ENCODE peak calls at places on chromosome 19, in six cellular contexts. R is posterior cingulate gyrus, K is nephron progenitor cell, B is epithelial cell of prostate, Q is NCI-H1417, J is fibroblast of pulmonary artery. O is an unnamed sample.

GRCh38 chr19:27393591-27393990 is 1819.4 kb downstream of the UQCRFS1 start:
- DNase-seq in K (no peak), R (no peak), B (no peak), J (no peak), Q (no peak), O (no peak)

GRCh38 chr19:46574533-46574932 is 26.6 kb upstream of the CALM3 start:
- DNase-seq in J (no peak), R (no peak), Q (no peak), K (no peak), B (no peak), O (no peak)

GRCh38 chr19:5913739-5914357 is at the start of gene CAPS:
- DNase-seq in Q (no peak), B (peak), J (peak), R (no peak), K (no peak), O (peak)

GRCh38 chr19:23283925-23284324 is 33.7 kb upstream of the ZNF724 start:
- DNase-seq in R (peak), K (peak), B (no peak), Q (peak), J (peak), O (peak)

GRCh38 chr19:35395762-35396199 is 24.9 kb downstream of the GPR42 start:
- DNase-seq in B (no peak), R (no peak), K (no peak), Q (peak), J (no peak), O (no peak)

GRCh38 chr19:9917322-9917721 is 19.0 kb downstream of the OLFM2 start:
- DNase-seq in Q (peak), R (no peak), B (no peak), J (peak), K (peak), O (peak)

GRCh38 chr19:3073159-3073563 is 10.9 kb upstream of the TLE5 start:
- DNase-seq in B (no peak), J (peak), R (no peak), K (no peak), Q (peak), O (peak)

GRCh38 chr19:5624154-5624663 is 1.3 kb downstream of the SAFB start:
- DNase-seq in J (peak), R (peak), K (peak), B (no peak), Q (peak), O (peak)

GRCh38 chr19:29878973-29879654 is 62.9 kb upstream of the URI1 start:
- DNase-seq in Q (peak), R (no peak), B (no peak), K (no peak), J (peak), O (peak)

GRCh38 chr19:46180701-46181385 is 32.8 kb downstream of the IGFL2 start:
- DNase-seq in K (no peak), J (no peak), B (peak), Q (no peak), R (no peak), O (no peak)

GRCh38 chr19:3821857-3822364 is 35.7 kb upstream of the MATK start:
- DNase-seq in B (no peak), K (peak), R (peak), J (peak), Q (peak), O (peak)

GRCh38 chr19:16504271-16504670 is 8.1 kb downstream of the C19orf44 start:
- DNase-seq in J (no peak), Q (no peak), K (no peak), R (no peak), B (no peak), O (no peak)

GRCh38 chr19:55454787-55455243 is 6.6 kb downstream of the ISOC2 start:
- DNase-seq in R (peak), B (no peak), Q (peak), J (peak), K (peak), O (no peak)

GRCh38 chr19:5031231-5032100 is 62.6 kb downstream of the KDM4B start:
- DNase-seq in J (peak), R (peak), B (no peak), K (peak), Q (peak), O (peak)

GRCh38 chr19:21593934-21594844 is 88.8 kb downstream of the ZNF429 start:
- DNase-seq in R (no peak), J (no peak), Q (no peak), B (no peak), K (no peak), O (no peak)

GRCh38 chr19:12789098-12789903 is 2.0 kb upstream of the JUNB start:
- DNase-seq in K (no peak), R (no peak), Q (peak), J (peak), B (no peak), O (no peak)

GRCh38 chr19:38617283-38617763 is 430 bp downstream of the MAP4K1 start:
- DNase-seq in R (no peak), J (no peak), K (no peak), Q (no peak), B (no peak), O (no peak)

GRCh38 chr19:43780706-43781525 is at the start of gene KCNN4:
- DNase-seq in B (peak), J (peak), R (no peak), Q (no peak), K (no peak), O (no peak)

GRCh38 chr19:46296722-46297431 is at the start of gene HIF3A:
- DNase-seq in R (peak), K (peak), B (no peak), Q (peak), J (peak), O (peak)

GRCh38 chr19:29001006-29001921 is 211.7 kb downstream of the UQCRFS1 start:
- DNase-seq in K (no peak), B (no peak), J (peak), Q (no peak), R (no peak), O (no peak)

GRCh38 chr19:11464333-11465265 is 16.2 kb downstream of the ELAVL3 start:
- DNase-seq in R (no peak), Q (peak), B (no peak), K (no peak), J (no peak), O (no peak)

GRCh38 chr19:13029893-13030292 is 34.6 kb downstream of the NFIX start:
- DNase-seq in J (no peak), B (no peak), Q (no peak), R (peak), K (no peak), O (no peak)

GRCh38 chr19:3360494-3361383 is 5.6 kb upstream of the NFIC start:
- DNase-seq in Q (peak), K (peak), B (no peak), R (peak), J (no peak), O (no peak)

GRCh38 chr19:3316659-3317207 is 49.6 kb upstream of the NFIC start:
- DNase-seq in J (no peak), K (no peak), R (no peak), B (no peak), Q (no peak), O (no peak)

GRCh38 chr19:32719611-32720059 is at the start of gene TDRD12:
- DNase-seq in R (no peak), Q (no peak), J (no peak), K (no peak), B (no peak), O (peak)

GRCh38 chr19:17079710-17080440 is 4.3 kb downstream of the MYO9B start:
- DNase-seq in B (peak), R (peak), K (no peak), J (peak), Q (no peak), O (no peak)

GRCh38 chr19:29551774-29552173 is 26.0 kb downstream of the VSTM2B start:
- DNase-seq in K (no peak), B (no peak), J (no peak), Q (no peak), R (no peak), O (no peak)

GRCh38 chr19:45076851-45077730 is 813 bp upstream of the ZNF296 start:
- DNase-seq in R (no peak), B (no peak), J (no peak), Q (no peak), K (no peak), O (no peak)

GRCh38 chr19:50554212-50554611 is 14.0 kb downstream of the LRRC4B start:
- DNase-seq in J (no peak), K (no peak), B (no peak), Q (no peak), R (no peak), O (no peak)

GRCh38 chr19:28171983-28172382 is 1041.0 kb downstream of the UQCRFS1 start:
- DNase-seq in Q (no peak), K (no peak), J (no peak), R (no peak), B (no peak), O (no peak)

GRCh38 chr19:18674616-18675015 is 8.9 kb upstream of the CRTC1 start:
- DNase-seq in R (peak), B (no peak), Q (no peak), K (no peak), J (no peak), O (no peak)

GRCh38 chr19:15532779-15533521 is 24.6 kb downstream of the CYP4F22 start:
- DNase-seq in J (peak), K (no peak), R (no peak), B (no peak), Q (peak), O (no peak)

GRCh38 chr19:14507704-14508246 is 10.4 kb downstream of the DNAJB1 start:
- DNase-seq in J (peak), K (no peak), B (no peak), R (no peak), Q (peak), O (no peak)

GRCh38 chr19:53998223-53998622 is 6.8 kb downstream of the CACNG6 start:
- DNase-seq in J (no peak), B (no peak), K (no peak), R (no peak), Q (no peak), O (no peak)

GRCh38 chr19:13794388-13794751 is 873 bp upstream of the ZSWIM4 start:
- DNase-seq in B (peak), R (no peak), K (no peak), J (peak), Q (peak), O (no peak)

GRCh38 chr19:2186071-2186846 is 22.5 kb downstream of the DOT1L start:
- DNase-seq in K (no peak), Q (no peak), B (no peak), R (peak), J (peak), O (no peak)

GRCh38 chr19:4044927-4045557 is 21.7 kb downstream of the ZBTB7A start:
- DNase-seq in R (no peak), J (no peak), B (no peak), K (peak), Q (no peak), O (no peak)

GRCh38 chr19:18809149-18809978 is 18.3 kb upstream of the COMP start:
- DNase-seq in B (no peak), J (peak), K (no peak), R (no peak), Q (no peak), O (no peak)

GRCh38 chr19:43476606-43477005 is 11.2 kb upstream of the LYPD3 start:
- DNase-seq in J (peak), K (no peak), R (no peak), Q (no peak), B (no peak), O (no peak)